ENCODE peak calls at places on chromosome 9, in six cellular contexts. X, Q, G, S, U and Y are unnamed samples.

GRCh38 chr9:134182554-134183219 is 18.3 kb upstream of the RNU6ATAC start:
- DNase-seq in X (no peak), Q (no peak), G (peak), S (no peak), U (no peak), Y (peak)

GRCh38 chr9:9275656-9276055 is 1337.1 kb downstream of the PTPRD start:
- DNase-seq in X (no peak), Q (no peak), G (no peak), S (no peak), U (no peak), Y (no peak)

GRCh38 chr9:136850866-136851775 is 1.0 kb upstream of the MAMDC4 start:
- DNase-seq in X (no peak), Q (no peak), G (no peak), S (no peak), U (no peak), Y (no peak)

GRCh38 chr9:114078021-114078780 is at the start of gene AMBP:
- DNase-seq in X (no peak), Q (no peak), G (no peak), S (no peak), U (no peak), Y (no peak)

GRCh38 chr9:130244548-130245165 is 20.9 kb upstream of the HMCN2 start:
- DNase-seq in X (no peak), Q (no peak), G (no peak), S (no peak), U (no peak), Y (no peak)

GRCh38 chr9:88781500-88782391 is 209.5 kb upstream of the S1PR3 start:
- DNase-seq in X (peak), Q (no peak), G (peak), S (no peak), U (no peak), Y (peak)

GRCh38 chr9:135039266-135039870 is 48.1 kb upstream of the OLFM1 start:
- DNase-seq in X (no peak), Q (peak), G (no peak), S (no peak), U (no peak), Y (no peak)

GRCh38 chr9:109010676-109011655 is 2.3 kb downstream of the CTNNAL1 start:
- DNase-seq in X (peak), Q (no peak), G (peak), S (peak), U (no peak), Y (peak)

GRCh38 chr9:76109953-76110352 is 219.5 kb downstream of the PCSK5 start:
- DNase-seq in X (no peak), Q (no peak), G (peak), S (no peak), U (no peak), Y (no peak)

GRCh38 chr9:121269030-121269887 is 1.3 kb downstream of the GSN start:
- DNase-seq in X (no peak), Q (no peak), G (no peak), S (no peak), U (no peak), Y (no peak)
- H3K4me3 ChIP-seq in X (peak), Q (peak), G (peak), S (peak), U (peak), Y (peak)

DNA sequence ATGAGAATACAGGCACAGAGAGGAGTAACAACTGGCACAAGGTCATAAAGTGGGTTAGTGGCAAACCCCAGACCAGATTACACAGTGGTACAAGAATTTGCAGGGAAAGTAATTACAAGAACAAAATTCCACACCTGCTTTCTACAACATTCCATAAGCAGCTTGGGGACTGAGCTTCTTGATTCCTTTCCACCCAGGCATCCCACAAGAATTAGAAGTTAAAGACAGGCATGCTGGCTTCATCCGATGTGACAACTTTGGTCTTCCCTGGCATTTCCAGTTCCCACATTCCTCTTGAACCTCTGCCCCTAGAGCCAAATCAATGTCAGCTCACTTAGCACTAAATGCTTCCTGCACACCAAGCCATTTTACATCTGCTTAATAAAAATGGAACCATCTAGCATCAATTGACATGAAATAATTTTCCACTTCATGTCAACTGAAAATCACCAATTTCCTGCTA is 435.8 kb upstream of the PAPPA start:
- DNase-seq in X (peak), Q (no peak), G (peak), S (no peak), U (no peak), Y (peak)
- TF ChIP-seq CTCF in X (no peak), Q (no peak), G (no peak), S (no peak), U (no peak), Y (no peak)

DNA sequence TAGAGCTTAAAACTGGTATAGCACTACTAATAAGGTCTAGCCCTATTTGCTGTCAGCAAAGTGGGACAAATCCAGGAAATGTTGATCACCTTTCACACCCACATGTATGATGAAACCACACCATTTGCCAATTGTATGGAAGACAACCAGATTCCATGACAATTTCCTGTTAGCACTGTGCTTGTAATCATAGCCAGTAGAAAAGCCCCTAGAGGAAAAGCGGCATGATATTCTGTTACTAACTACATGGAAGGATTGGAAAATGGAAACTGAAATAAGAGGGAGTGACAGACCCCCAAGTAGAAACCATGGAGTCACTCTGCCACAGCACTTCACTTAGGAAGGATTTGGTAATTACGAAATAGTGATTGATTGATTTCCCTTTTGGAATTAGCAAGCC is 923 bp downstream of the SPATA6L start:
- DNase-seq in X (peak), Q (no peak), G (peak), S (no peak), U (no peak), Y (peak)
- H3K4me3 ChIP-seq in X (no peak), Q (peak), G (no peak), S (peak), U (no peak), Y (peak)

DNA sequence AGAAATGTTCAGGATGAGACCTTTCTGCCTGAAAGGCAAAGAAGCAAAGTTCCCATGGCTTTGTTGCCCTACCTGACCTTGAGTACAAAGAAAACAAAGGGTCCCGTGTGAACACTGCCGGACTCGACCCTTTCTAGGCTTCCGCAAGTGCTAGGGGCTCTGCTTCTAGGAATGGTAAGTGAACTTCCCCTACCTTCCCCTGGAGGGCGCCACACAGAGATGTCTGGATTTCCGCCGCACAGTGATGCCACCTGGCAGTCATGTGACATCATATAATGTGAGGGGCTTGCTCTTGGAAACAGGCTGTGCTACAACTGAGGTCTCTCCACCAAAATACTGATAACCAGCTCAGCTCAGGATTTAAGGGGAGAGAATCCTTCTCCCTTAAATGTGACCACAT is 56.6 kb downstream of the HSD17B3 start:
- DNase-seq in X (no peak), Q (no peak), G (no peak), S (no peak), U (no peak), Y (no peak)
- TF ChIP-seq CTCF in X (peak), Q (no peak), G (no peak), S (no peak), U (peak), Y (no peak)

DNA sequence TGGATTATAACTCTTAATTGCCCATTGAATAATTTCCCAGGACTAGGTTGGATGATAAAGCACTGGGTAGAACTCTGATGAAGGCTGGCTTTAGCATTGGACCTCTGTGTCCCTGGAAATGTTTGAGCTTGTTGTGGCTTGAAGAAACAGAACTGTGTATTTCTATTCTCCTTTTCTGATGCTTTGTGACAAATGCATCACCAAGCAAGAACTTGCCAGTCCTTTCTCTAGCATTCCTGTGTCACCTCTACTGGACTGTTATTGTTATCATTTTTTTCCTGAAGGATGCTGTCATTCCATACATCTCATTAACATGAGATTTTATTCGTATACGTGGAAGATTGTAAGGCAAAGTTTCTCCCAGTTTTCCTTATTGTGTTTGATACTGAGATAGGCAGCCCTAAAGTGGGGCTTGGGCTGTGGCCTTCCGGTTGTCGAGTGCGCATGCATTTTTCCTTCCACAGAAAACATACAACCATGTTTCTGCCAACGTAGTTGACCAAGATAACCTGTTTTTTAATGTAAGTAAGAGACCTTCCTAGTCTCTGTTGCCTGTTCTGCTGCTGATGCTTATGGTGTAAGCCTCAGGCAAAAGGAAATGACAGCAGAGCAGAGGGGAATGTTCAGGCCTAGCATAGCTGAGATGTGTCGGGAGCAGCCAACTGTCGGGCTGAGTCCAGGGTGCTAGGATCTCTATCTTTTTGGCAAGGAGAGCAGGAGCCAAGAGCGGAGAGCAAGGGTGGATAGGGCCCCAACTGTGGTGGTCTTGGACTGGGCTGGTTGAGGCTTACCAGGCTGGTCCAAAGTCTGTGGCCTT is 2.3 kb downstream of the NTRK2 start:
- DNase-seq in X (no peak), Q (no peak), G (no peak), S (no peak), U (no peak), Y (no peak)
- H3K4me3 ChIP-seq in X (no peak), Q (peak), G (no peak), S (no peak), U (no peak), Y (no peak)

GRCh38 chr9:124255222-124255621 is 2.5 kb upstream of the NEK6 start:
- DNase-seq in X (no peak), Q (no peak), G (no peak), S (no peak), U (no peak), Y (no peak)

GRCh38 chr9:124254261-124254682 is 3.5 kb upstream of the NEK6 start:
- DNase-seq in X (no peak), Q (no peak), G (no peak), S (no peak), U (no peak), Y (no peak)

GRCh38 chr9:124248992-124249391 is 8.8 kb upstream of the NEK6 start:
- DNase-seq in X (peak), Q (peak), G (no peak), S (no peak), U (no peak), Y (no peak)

GRCh38 chr9:124251188-124251587 is 6.6 kb upstream of the NEK6 start:
- DNase-seq in X (no peak), Q (no peak), G (no peak), S (no peak), U (no peak), Y (no peak)

GRCh38 chr9:124251605-124252366 is 6.0 kb upstream of the NEK6 start:
- DNase-seq in X (peak), Q (no peak), G (peak), S (no peak), U (no peak), Y (peak)
- TF ChIP-seq CTCF in X (no peak), Q (no peak), G (peak), S (no peak), U (no peak), Y (peak)

GRCh38 chr9:92964981-92965758 is 17.8 kb downstream of the FGD3 start:
- DNase-seq in X (no peak), Q (peak), G (no peak), S (no peak), U (no peak), Y (no peak)
- H3K4me3 ChIP-seq in X (no peak), Q (peak), G (no peak), S (no peak), U (no peak), Y (no peak)